ENCODE peak calls at places on chromosomes 12 and 14, in nine cellular contexts. W is PC-9, Z is endothelial cell of umbilical vein, H is IMR-90, J is tibial nerve, B is cardiac muscle cell, A is lower leg skin, I is astrocyte, S is heart right ventricle. U is an unnamed sample.

GRCh38 chr12:117143008-117143532 is 43.9 kb upstream of the TESC start:
- DNase-seq in J (no peak), H (peak; percentile 83), S (no peak), W (peak; percentile 68), A (no peak), B (no peak), Z (no peak), I (no peak), U (no peak)

GRCh38 chr12:80142640-80143039 is 43.3 kb downstream of the OTOGL start:
- DNase-seq in H (no peak), W (no peak), B (no peak), J (no peak), S (no peak), A (no peak), Z (no peak), I (no peak), U (no peak)

GRCh38 chr14:53620325-53620716 is 336.3 kb downstream of the BMP4 start:
- DNase-seq in H (peak; percentile 52), S (no peak), I (peak; percentile 57), Z (no peak), J (no peak), W (no peak), B (peak; percentile 38), A (no peak), U (peak; percentile 47)

GRCh38 chr12:50066402-50066801 is 9.0 kb downstream of the ASIC1 start:
- DNase-seq in H (peak; percentile 90), Z (no peak), J (no peak), S (no peak), A (no peak), B (peak; percentile 86), I (peak; percentile 79), W (peak; percentile 70), U (peak; percentile 92)

GRCh38 chr12:54452628-54453027 is 20.8 kb downstream of the GTSF1 start:
- DNase-seq in H (no peak), S (no peak), I (no peak), A (no peak), Z (no peak), W (no peak), J (no peak), B (no peak), U (no peak)

GRCh38 chr12:15152456-15152855 is 68.8 kb downstream of the RERG start:
- DNase-seq in I (no peak), A (no peak), Z (peak; percentile 40), B (peak; percentile 53), J (no peak), H (no peak), S (no peak), W (no peak), U (peak; percentile 8)

GRCh38 chr12:52828156-52829090 is 5.7 kb downstream of the KRT79 start:
- DNase-seq in W (no peak), Z (no peak), H (no peak), J (no peak), I (no peak), S (no peak), B (peak; percentile 65), A (no peak), U (peak; percentile 43)

GRCh38 chr12:98754095-98754494 is 109.0 kb downstream of the APAF1 start:
- DNase-seq in W (peak; percentile 71), J (no peak), H (peak; percentile 77), B (peak; percentile 9), A (no peak), S (no peak), Z (no peak), I (peak; percentile 88), U (peak; percentile 51)

GRCh38 chr12:119686776-119687175 is 18.8 kb downstream of the PRKAB1 start:
- DNase-seq in H (no peak), Z (no peak), J (no peak), A (no peak), W (no peak), B (no peak), S (no peak), I (no peak), U (no peak)

GRCh38 chr12:105107176-105107496 is 395 bp upstream of the WASHC4 start:
- DNase-seq in B (no peak), H (peak; percentile 62), S (no peak), A (no peak), J (peak; percentile 30), I (peak; percentile 38), W (no peak), Z (no peak), U (peak; percentile 52)

GRCh38 chr14:103724116-103724515 is 8.5 kb downstream of the ZFYVE21 start:
- DNase-seq in B (peak; percentile 83), I (peak; percentile 56), S (peak; percentile 81), J (peak; percentile 46), A (no peak), Z (peak; percentile 21), W (no peak), H (peak; percentile 36), U (peak; percentile 46)
- H3K4me3 ChIP-seq in B (no peak overlapping the region), I (no peak overlapping the region), S (no peak overlapping the region), J (peak overlapping the region; percentile 25), A (no peak overlapping the region), Z (no peak overlapping the region), W (no peak overlapping the region), H (no peak overlapping the region), U (no peak overlapping the region)

GRCh38 chr12:111033281-111034147 is 113.1 kb upstream of the MYL2 start:
- DNase-seq in A (no peak), H (no peak), W (no peak), I (no peak), Z (no peak), J (no peak), B (no peak), S (no peak), U (no peak)
- TF ChIP-seq CTCF in A (no peak), H (no peak), W (peak; percentile 23), I (no peak), Z (peak; percentile 25), J (no peak), B (no peak), S (peak; percentile 10), U (no peak)

DNA sequence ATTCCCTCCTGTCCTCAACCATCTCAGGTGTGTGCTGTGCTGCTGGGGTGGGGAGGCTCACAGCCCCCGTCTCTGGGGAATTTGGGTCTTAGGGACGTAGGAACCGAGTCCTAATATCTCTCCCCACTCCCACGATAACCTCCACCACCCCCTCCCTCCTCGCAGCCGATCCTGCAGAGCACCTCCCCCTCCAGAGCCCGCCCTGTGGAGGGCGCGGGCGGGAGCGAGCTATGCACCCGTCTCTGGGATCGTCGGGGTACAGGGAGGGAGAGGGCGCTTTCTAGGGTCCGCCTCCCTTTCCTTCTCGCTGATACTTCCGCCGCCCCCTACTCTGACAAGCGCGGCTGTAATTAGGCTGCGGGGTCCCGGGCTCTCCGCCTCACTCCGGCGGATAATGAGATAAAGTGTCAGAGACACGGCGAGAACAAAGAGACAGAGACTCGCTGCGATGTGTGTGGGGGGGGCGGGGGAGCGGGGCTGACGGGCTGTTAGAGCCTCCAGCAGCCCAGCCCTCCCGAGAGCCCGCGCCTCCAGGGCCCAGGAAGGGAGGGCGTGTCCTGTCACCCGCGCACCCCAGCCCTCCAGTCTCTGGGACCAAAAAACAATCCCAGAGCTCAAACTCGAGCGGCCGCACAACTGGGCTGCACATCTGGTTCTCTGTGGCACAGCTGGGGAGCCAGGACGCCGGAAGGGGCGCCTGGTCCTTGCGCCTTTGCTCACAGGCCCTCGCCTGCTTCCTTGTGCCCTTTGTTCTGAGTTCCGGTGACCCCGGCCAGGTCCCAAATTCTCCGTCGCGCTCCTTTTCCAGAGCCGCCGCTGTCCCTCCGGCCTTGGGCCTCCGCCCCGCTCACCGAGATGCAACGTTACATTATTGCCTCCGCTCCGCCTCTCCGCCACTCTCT is 8.7 kb downstream of the SHMT2 start:
- DNase-seq in W (no peak), B (no peak), S (peak; percentile 56), I (no peak), H (no peak), A (no peak), Z (no peak), J (no peak), U (no peak)
- H3K4me3 ChIP-seq in W (peak overlapping the region; percentile 51), B (peak overlapping the region; percentile 30), S (peak overlapping the region; percentile 43), I (peak overlapping the region; percentile 29), H (no peak overlapping the region), A (peak overlapping the region; percentile 5), Z (peak overlapping the region; percentile 35), J (peak overlapping the region; percentile 55), U (peak overlapping the region; percentile 54)

GRCh38 chr12:2137707-2138106 is 84.9 kb downstream of the CACNA1C start:
- DNase-seq in I (no peak), B (no peak), H (no peak), J (no peak), S (peak; percentile 47), W (no peak), A (peak; percentile 62), Z (no peak), U (no peak)
- TF ChIP-seq CTCF in I (no peak), B (no peak), H (no peak), J (no peak), S (peak; percentile 5), W (no peak), A (no peak), Z (no peak), U (no peak)

DNA sequence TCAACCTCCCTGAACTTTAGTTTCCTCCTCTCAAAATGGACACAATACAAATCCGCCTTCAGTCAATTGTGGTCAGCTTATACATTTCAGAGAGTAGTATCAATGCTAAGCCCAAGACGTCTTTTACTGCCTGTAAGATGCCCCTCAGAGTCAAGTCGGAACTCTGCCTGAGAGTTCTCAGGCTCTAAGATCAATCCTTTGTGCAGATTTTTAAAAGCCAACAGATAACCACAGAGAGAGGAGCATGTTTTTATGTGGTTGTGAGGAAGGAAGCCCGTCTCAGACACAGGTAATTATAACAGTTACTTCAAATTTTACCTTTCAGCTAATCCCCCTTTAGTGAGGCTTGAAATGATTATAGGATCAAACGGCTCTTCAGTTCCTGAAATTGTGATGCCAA is 91.6 kb downstream of the HELB start:
- DNase-seq in S (no peak), A (no peak), B (no peak), Z (no peak), H (no peak), J (no peak), W (no peak), I (no peak), U (no peak)
- H3K4me3 ChIP-seq in S (no peak overlapping the region), A (no peak overlapping the region), B (no peak overlapping the region), Z (no peak overlapping the region), H (no peak overlapping the region), J (no peak overlapping the region), W (no peak overlapping the region), I (no peak overlapping the region), U (no peak overlapping the region)

GRCh38 chr12:103397536-103397935 is 98.2 kb downstream of the C12orf42 start:
- DNase-seq in A (no peak), Z (no peak), J (no peak), I (no peak), S (no peak), H (no peak), B (no peak), W (no peak), U (no peak)

GRCh38 chr12:103399986-103400385 is 95.8 kb downstream of the C12orf42 start:
- DNase-seq in J (no peak), H (no peak), Z (no peak), S (no peak), A (no peak), W (no peak), I (no peak), B (no peak), U (no peak)

GRCh38 chr12:103401421-103401820 is 94.3 kb downstream of the C12orf42 start:
- DNase-seq in I (no peak), A (no peak), Z (no peak), W (no peak), S (no peak), H (no peak), J (no peak), B (no peak), U (no peak)
- TF ChIP-seq CTCF in I (no peak), A (no peak), Z (no peak), W (no peak), S (no peak), H (no peak), J (no peak), B (no peak), U (no peak)

U was measured in AG10803.